ENCODE peak calls at places on chromosome 10, in five cellular contexts. B is neuronal stem cell, M is IMR-90, C is H1, S is mesenchymal stem cell. I is an unnamed sample.

GRCh38 chr10:130160775-130161174 is 24.6 kb downstream of the GLRX3 start:
- DNase-seq in M (peak; percentile 41), S (peak; percentile 54), B (no peak), C (no peak), I (no peak)

GRCh38 chr10:49286686-49287085 is 12.3 kb upstream of the C10orf71 start:
- DNase-seq in B (no peak), M (no peak), S (no peak), C (no peak), I (no peak)

GRCh38 chr10:130109796-130110235 is 814 bp downstream of the C10orf143 start:
- DNase-seq in S (peak; percentile 87), B (peak; percentile 88), M (peak; percentile 85), C (peak; percentile 78), I (peak; percentile 75)

GRCh38 chr10:77857272-77857671 is 69.3 kb downstream of the DLG5 start:
- DNase-seq in S (no peak), B (no peak), M (no peak), C (no peak), I (no peak)

GRCh38 chr10:129864601-129865126 is 99.4 kb downstream of the EBF3 start:
- DNase-seq in M (peak; percentile 2), B (no peak), S (no peak), C (no peak), I (no peak)

GRCh38 chr10:5490698-5491464 is 8.5 kb downstream of the CALML5 start:
- DNase-seq in S (no peak), M (no peak), B (no peak), C (no peak), I (no peak)

GRCh38 chr10:119483001-119483400 is 59.5 kb downstream of the RGS10 start:
- DNase-seq in C (no peak), S (no peak), M (no peak), B (no peak), I (no peak)

GRCh38 chr10:58189269-58189668 is 78.4 kb downstream of the IPMK start:
- DNase-seq in C (no peak), B (no peak), S (peak; percentile 28), M (peak; percentile 76), I (no peak)

GRCh38 chr10:71555087-71555728 is 158.5 kb downstream of the CDH23 start:
- DNase-seq in M (no peak), B (no peak), C (no peak), S (no peak), I (no peak)

GRCh38 chr10:103622286-103622685 is 128.8 kb downstream of the NEURL1 start:
- DNase-seq in M (no peak), S (no peak), B (no peak), C (no peak), I (no peak)

GRCh38 chr10:11612004-11613001 is 853 bp upstream of the USP6NL start:
- DNase-seq in C (no peak), B (no peak), M (no peak), S (peak; percentile 24), I (no peak)

GRCh38 chr10:114795039-114795438 is 26.5 kb upstream of the FHIP2A start:
- DNase-seq in M (no peak), C (no peak), S (peak; percentile 13), B (no peak), I (no peak)

GRCh38 chr10:6497524-6498140 is 82.4 kb downstream of the PRKCQ start:
- DNase-seq in C (peak; percentile 14), M (no peak), B (no peak), S (no peak), I (no peak)

GRCh38 chr10:70744617-70745138 is 40.5 kb downstream of the TBATA start:
- DNase-seq in S (no peak), M (no peak), B (no peak), C (no peak), I (no peak)

GRCh38 chr10:89869757-89870156 is 168.4 kb downstream of the KIF20B start:
- DNase-seq in B (no peak), S (no peak), C (no peak), M (no peak), I (no peak)

GRCh38 chr10:61899997-61900828 is 1.3 kb upstream of the ARID5B start:
- DNase-seq in M (peak; percentile 79), S (peak; percentile 91), B (no peak), C (no peak), I (peak; percentile 29)

GRCh38 chr10:113278664-113279063 is 274.2 kb upstream of the HABP2 start:
- DNase-seq in S (no peak), M (no peak), B (no peak), C (no peak), I (no peak)

GRCh38 chr10:124225468-124226270 is 132.3 kb upstream of the CHST15 start:
- DNase-seq in B (no peak), S (no peak), C (no peak), M (no peak), I (no peak)

GRCh38 chr10:78896169-78896931 is 172.4 kb upstream of the ZMIZ1 start:
- DNase-seq in S (no peak), B (no peak), C (no peak), M (no peak), I (no peak)

GRCh38 chr10:123970207-123970926 is 78.8 kb upstream of the CPXM2 start:
- DNase-seq in B (no peak), C (peak; percentile 58), M (no peak), S (no peak), I (peak; percentile 59)

GRCh38 chr10:109966961-109967738 is 40.6 kb upstream of the ADD3 start:
- DNase-seq in C (no peak), B (no peak), M (peak; percentile 88), S (peak; percentile 84), I (no peak)

GRCh38 chr10:34092891-34093290 is 722.2 kb downstream of the PARD3 start:
- DNase-seq in M (peak; percentile 52), S (no peak), C (no peak), B (no peak), I (no peak)

GRCh38 chr10:73866621-73867020 is 7.7 kb downstream of the CAMK2G start:
- DNase-seq in C (no peak), B (no peak), S (no peak), M (no peak), I (no peak)

GRCh38 chr10:43781480-43782361 is 133.0 kb upstream of the ZNF32 start:
- DNase-seq in C (no peak), S (peak; percentile 47), M (peak; percentile 15), B (no peak), I (no peak)

GRCh38 chr10:67520924-67521520 is 175.0 kb downstream of the CTNNA3 start:
- DNase-seq in S (peak; percentile 42), C (peak; percentile 51), M (peak; percentile 72), B (peak; percentile 58), I (peak; percentile 42)

GRCh38 chr10:12954866-12955265 is 46.6 kb downstream of the CCDC3 start:
- DNase-seq in C (peak; percentile 1), S (no peak), B (no peak), M (no peak), I (no peak)

GRCh38 chr10:102045292-102045691 is 10.7 kb downstream of the ARMH3 start:
- DNase-seq in M (no peak), S (peak; percentile 24), B (no peak), C (no peak), I (no peak)

GRCh38 chr10:77391605-77392235 is 245.9 kb downstream of the KCNMA1 start:
- DNase-seq in M (peak; percentile 87), B (peak; percentile 84), S (peak; percentile 89), C (peak; percentile 97), I (peak; percentile 89)

GRCh38 chr10:73219384-73219783 is 27.7 kb downstream of the DNAJC9 start:
- DNase-seq in C (no peak), M (no peak), B (no peak), S (no peak), I (no peak)

GRCh38 chr10:109474817-109475216 is 448.5 kb downstream of the XPNPEP1 start:
- DNase-seq in C (no peak), M (no peak), B (peak; percentile 65), S (peak; percentile 3), I (peak; percentile 40)

GRCh38 chr10:91613411-91614253 is 19.2 kb downstream of the PPP1R3C start:
- DNase-seq in S (peak; percentile 98), M (peak; percentile 98), B (no peak), C (no peak), I (no peak)

GRCh38 chr10:8297951-8298350 is 243.5 kb downstream of the GATA3 start:
- DNase-seq in C (no peak), B (no peak), S (peak; percentile 14), M (no peak), I (no peak)

DNA sequence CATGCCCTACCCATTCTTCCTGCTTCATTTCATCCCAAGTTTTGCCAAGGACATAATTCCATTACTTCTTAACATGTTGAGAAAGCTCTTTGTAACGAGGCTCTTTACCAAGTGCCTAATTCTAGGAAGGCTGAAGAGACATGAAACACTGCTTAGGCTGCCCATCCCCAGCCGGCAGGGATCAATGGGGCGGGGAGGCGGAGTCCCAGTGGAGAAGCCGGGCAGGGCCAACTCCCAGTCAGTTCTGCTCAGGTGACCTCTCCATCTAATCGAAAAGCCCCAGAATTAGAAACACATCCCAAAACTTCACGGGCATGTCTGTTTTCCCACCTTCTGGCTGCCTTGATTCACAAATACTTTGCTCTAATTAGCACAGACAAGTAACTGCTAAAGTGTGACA is 89.5 kb upstream of the LYZL1 start:
- DNase-seq in S (no peak), B (no peak), M (no peak), C (peak; percentile 55), I (peak; percentile 46)
- H2AFZ ChIP-seq in S (no peak overlapping the region), B (no peak overlapping the region), M (no peak overlapping the region), C (peak overlapping the region; percentile 91), I (no peak overlapping the region)

GRCh38 chr10:126759531-126759930 is 89.0 kb upstream of the C10orf90 start:
- DNase-seq in B (no peak), S (no peak), C (no peak), M (no peak), I (no peak)
- H2BK15ac ChIP-seq in B (no peak overlapping the region), S (no peak overlapping the region), C (no peak overlapping the region), M (no peak overlapping the region), I (no peak overlapping the region)

GRCh38 chr10:19500959-19501358 is 315.3 kb upstream of the PLXDC2 start:
- DNase-seq in B (no peak), M (no peak), S (no peak), C (no peak), I (no peak)
- H3K27ac ChIP-seq in B (no peak overlapping the region), M (no peak overlapping the region), S (no peak overlapping the region), C (no peak overlapping the region), I (no peak overlapping the region)

DNA sequence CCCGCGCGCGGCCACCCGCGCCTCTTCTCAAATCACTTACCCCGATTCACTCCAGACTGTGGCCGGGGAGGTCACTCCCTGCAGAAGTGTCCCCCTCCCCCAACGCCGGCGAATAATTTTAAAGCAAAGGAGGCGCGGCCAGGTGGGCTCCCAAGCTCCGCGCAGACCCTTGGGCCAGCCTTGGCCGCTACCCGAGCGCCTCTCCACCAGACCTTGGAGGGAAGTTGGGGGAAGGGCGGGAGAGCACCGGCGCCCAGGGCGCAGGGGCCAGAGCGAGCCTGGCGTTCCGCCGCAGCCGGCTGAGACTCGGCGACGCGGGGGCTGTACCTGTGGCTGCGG is 270 bp downstream of the MKX start:
- DNase-seq in S (no peak), C (no peak), B (no peak), M (no peak), I (peak; percentile 71)
- H2AFZ ChIP-seq in S (no peak overlapping the region), C (no peak overlapping the region), B (peak overlapping the region; percentile 96), M (peak overlapping the region; percentile 81), I (no peak overlapping the region)

GRCh38 chr10:18097524-18097923 is 42.7 kb upstream of the CACNB2 start:
- DNase-seq in M (peak; percentile 49), C (no peak), B (no peak), S (no peak), I (no peak)
- H2BK15ac ChIP-seq in M (no peak overlapping the region), C (no peak overlapping the region), B (no peak overlapping the region), S (no peak overlapping the region), I (no peak overlapping the region)

GRCh38 chr10:54947605-54948004 is 146.6 kb upstream of the PCDH15 start:
- DNase-seq in S (no peak), B (no peak), M (no peak), C (no peak), I (no peak)
- H3K27ac ChIP-seq in S (no peak overlapping the region), B (no peak overlapping the region), M (no peak overlapping the region), C (no peak overlapping the region), I (no peak overlapping the region)

GRCh38 chr10:16993186-16993585 is 136.4 kb downstream of the CUBN start:
- DNase-seq in M (no peak), B (no peak), C (no peak), S (no peak), I (no peak)
- H2AFZ ChIP-seq in M (no peak overlapping the region), B (no peak overlapping the region), C (no peak overlapping the region), S (no peak overlapping the region), I (no peak overlapping the region)

I was measured in H9.